ENCODE peak calls at places on chromosomes 4 and X, in eight cellular contexts. I is activated T-cell treated with anti-CD3 and anti-CD28 coated beads, Interleukin-2, amount 50 U/mL, for 1 hour; W is AG09319; G is retinal pigment epithelial cell; S is natural killer cell; M is effector CD4-positive, alpha-beta T cell; R is lung; F is activated CD4-positive, alpha-beta T cell treated with anti-CD3 and anti-CD28 coated beads for 1 hour. J is an unnamed sample.
A peak's percentile ranks its signal among the peaks of the same experiment; 100 is the strongest.

GRCh38 chr4:5563856-5564255 is 144.5 kb downstream of the EVC2 start:
- DNase-seq in G (no peak), S (no peak), I (no peak), R (no peak), W (no peak), F (no peak), M (no peak), J (no peak)

GRCh38 chr4:52751349-52751911 is at the start of gene ERVMER34-1:
- DNase-seq in G (peak; percentile 14), W (no peak), F (no peak), I (no peak), R (peak; percentile 80), M (no peak), S (no peak), J (no peak)

GRCh38 chr4:151402150-151402865 is 6.7 kb upstream of the FHIP1A start:
- DNase-seq in I (no peak), W (no peak), R (no peak), S (no peak), F (no peak), M (no peak), G (no peak), J (no peak)

GRCh38 chr4:42965326-42965725 is 72.8 kb downstream of the GRXCR1 start:
- DNase-seq in G (no peak), R (no peak), S (no peak), F (no peak), M (no peak), I (no peak), W (no peak), J (no peak)

GRCh38 chr4:552059-552458 is 24.0 kb downstream of the TMEM271 start:
- DNase-seq in F (no peak), G (no peak), I (no peak), R (no peak), S (no peak), M (no peak), W (no peak), J (no peak)

GRCh38 chrX:109952985-109953905 is 49.7 kb upstream of the TMEM164 start:
- DNase-seq in M (no peak), F (no peak), G (no peak), R (no peak), S (no peak), I (no peak), W (no peak), J (no peak)

GRCh38 chrX:120672389-120672788 is 42.5 kb upstream of the C1GALT1C1 start:
- DNase-seq in M (no peak), S (no peak), F (no peak), G (peak; percentile 62), I (no peak), R (no peak), W (peak; percentile 41), J (no peak)

GRCh38 chrX:108313662-108314061 is 124.6 kb downstream of the COL4A6 start:
- DNase-seq in F (no peak), W (no peak), G (no peak), I (no peak), M (no peak), S (no peak), R (no peak), J (no peak)

GRCh38 chrX:10597871-10598270 is 22.5 kb downstream of the MID1 start:
- DNase-seq in I (no peak), R (no peak), W (no peak), F (no peak), S (no peak), M (no peak), G (no peak), J (peak; percentile 2)

GRCh38 chr4:177051473-177052060 is 258.1 kb upstream of the NEIL3 start:
- DNase-seq in M (no peak), S (no peak), R (no peak), G (no peak), F (no peak), I (no peak), W (no peak), J (peak; percentile 19)

GRCh38 chr4:102717448-102718092 is 43.2 kb downstream of the MANBA start:
- DNase-seq in S (no peak), M (no peak), W (no peak), I (no peak), R (peak; percentile 42), G (peak; percentile 29), F (no peak), J (no peak)

GRCh38 chrX:40371376-40371775 is 209.4 kb upstream of the ATP6AP2 start:
- DNase-seq in S (no peak), I (no peak), R (no peak), F (no peak), G (no peak), W (no peak), M (no peak), J (no peak)

GRCh38 chr4:151644625-151645024 is 116.2 kb downstream of the GATB start:
- DNase-seq in I (no peak), W (no peak), G (no peak), S (no peak), R (no peak), F (no peak), M (no peak), J (no peak)

GRCh38 chr4:85783900-85784299 is 308.9 kb downstream of the ARHGAP24 start:
- DNase-seq in R (no peak), I (no peak), F (no peak), S (no peak), G (no peak), W (no peak), M (no peak), J (no peak)

GRCh38 chrX:119990409-119990994 is 47.0 kb upstream of the NKAP start:
- DNase-seq in G (no peak), M (no peak), S (no peak), I (no peak), R (no peak), F (no peak), W (no peak), J (no peak)

GRCh38 chr4:140213736-140214135 is 59.8 kb upstream of the MAML3 start:
- DNase-seq in W (no peak), G (no peak), M (no peak), F (no peak), I (no peak), R (no peak), S (no peak), J (no peak)

GRCh38 chrX:65098851-65099250 is 122.6 kb upstream of the ZC4H2 start:
- DNase-seq in I (no peak), W (no peak), M (no peak), S (no peak), F (no peak), R (no peak), G (no peak), J (no peak)

GRCh38 chr4:169142390-169142789 is 128.4 kb downstream of the SH3RF1 start:
- DNase-seq in S (no peak), F (no peak), R (no peak), I (no peak), W (no peak), M (no peak), G (no peak), J (no peak)

GRCh38 chrX:42220083-42220482 is 296.7 kb upstream of the CASK start:
- DNase-seq in S (no peak), M (no peak), G (no peak), R (no peak), W (no peak), F (no peak), I (no peak), J (no peak)

GRCh38 chrX:100587846-100588245 is 3.1 kb downstream of the TNMD start:
- DNase-seq in S (no peak), W (no peak), F (no peak), M (no peak), I (no peak), G (no peak), R (no peak), J (no peak)

GRCh38 chrX:50448565-50448964 is 22.1 kb downstream of the DGKK start:
- DNase-seq in M (no peak), S (no peak), R (no peak), I (no peak), G (no peak), F (no peak), W (no peak), J (peak; percentile 2)

GRCh38 chr4:7159923-7160322 is 32.4 kb upstream of the SORCS2 start:
- DNase-seq in W (no peak), I (no peak), F (no peak), M (no peak), S (no peak), R (no peak), G (no peak), J (no peak)

GRCh38 chrX:119758682-119759332 is 419 bp downstream of the SOWAHD start:
- DNase-seq in M (peak; percentile 15), F (peak; percentile 8), G (no peak), R (no peak), S (peak; percentile 21), I (peak; percentile 50), W (no peak), J (no peak)

GRCh38 chr4:81882222-81882621 is 410.5 kb upstream of the RASGEF1B start:
- DNase-seq in G (no peak), M (no peak), F (no peak), R (no peak), S (no peak), I (no peak), W (no peak), J (no peak)

GRCh38 chr4:74415602-74416300 is 29.2 kb upstream of the AREG start:
- DNase-seq in S (no peak), G (no peak), M (no peak), F (no peak), W (no peak), I (no peak), R (no peak), J (no peak)

GRCh38 chr4:98284640-98285046 is 23.5 kb downstream of the RAP1GDS1 start:
- DNase-seq in S (no peak), G (no peak), I (no peak), R (no peak), W (no peak), M (no peak), F (no peak), J (no peak)

GRCh38 chr4:21795091-21795490 is 153.5 kb downstream of the KCNIP4 start:
- DNase-seq in R (no peak), W (no peak), G (no peak), F (no peak), M (no peak), S (no peak), I (no peak), J (no peak)